ENCODE peak calls at places on chromosomes 16 and 17, in five cellular contexts. One of them, this sample, is unnamed.

GRCh38 chr16:89043636-89044393 is 49.8 kb upstream of the ACSF3 start:
- DNase-seq in glomerular endothelial cell: no peak
- DNase-seq in stimulated activated naive B cell treated with anti-CD40 and anti-IgM and Interleukin-4, amounts not matched to agents 10 μg/mL and 1 μg/mL and 100 μg/mL, for 72 hours: no peak
- DNase-seq in tibial nerve: no peak
- DNase-seq in stimulated activated CD8-positive, alpha-beta memory T cell treated with anti-CD3 and anti-CD28 coated beads, Interleukin-7, amount 100 ng/mL, for 1 hour: no peak
- DNase-seq in this sample: no peak

GRCh38 chr16:6777624-6778023 is 555.0 kb upstream of the RBFOX1 start:
- DNase-seq in stimulated activated CD8-positive, alpha-beta memory T cell treated with anti-CD3 and anti-CD28 coated beads, Interleukin-7, amount 100 ng/mL, for 1 hour: no peak
- DNase-seq in stimulated activated naive B cell treated with anti-CD40 and anti-IgM and Interleukin-4, amounts not matched to agents 10 μg/mL and 1 μg/mL and 100 μg/mL, for 72 hours: no peak
- DNase-seq in tibial nerve: no peak
- DNase-seq in glomerular endothelial cell: no peak
- DNase-seq in this sample: no peak

GRCh38 chr17:17351356-17351891 is 48.3 kb downstream of the NT5M start:
- DNase-seq in stimulated activated CD8-positive, alpha-beta memory T cell treated with anti-CD3 and anti-CD28 coated beads, Interleukin-7, amount 100 ng/mL, for 1 hour: no peak
- DNase-seq in stimulated activated naive B cell treated with anti-CD40 and anti-IgM and Interleukin-4, amounts not matched to agents 10 μg/mL and 1 μg/mL and 100 μg/mL, for 72 hours: no peak
- DNase-seq in glomerular endothelial cell: no peak
- DNase-seq in tibial nerve: no peak
- DNase-seq in this sample: no peak

GRCh38 chr16:1346422-1347285 is 5.0 kb downstream of the TSR3 start:
- DNase-seq in tibial nerve: no peak
- DNase-seq in stimulated activated CD8-positive, alpha-beta memory T cell treated with anti-CD3 and anti-CD28 coated beads, Interleukin-7, amount 100 ng/mL, for 1 hour: no peak
- DNase-seq in stimulated activated naive B cell treated with anti-CD40 and anti-IgM and Interleukin-4, amounts not matched to agents 10 μg/mL and 1 μg/mL and 100 μg/mL, for 72 hours: no peak
- DNase-seq in glomerular endothelial cell: no peak
- DNase-seq in this sample: no peak

GRCh38 chr16:83953796-83954576 is 946 bp downstream of the OSGIN1 start:
- DNase-seq in stimulated activated naive B cell treated with anti-CD40 and anti-IgM and Interleukin-4, amounts not matched to agents 10 μg/mL and 1 μg/mL and 100 μg/mL, for 72 hours: no peak
- DNase-seq in glomerular endothelial cell: no peak
- DNase-seq in tibial nerve: no peak
- DNase-seq in stimulated activated CD8-positive, alpha-beta memory T cell treated with anti-CD3 and anti-CD28 coated beads, Interleukin-7, amount 100 ng/mL, for 1 hour: no peak
- DNase-seq in this sample: no peak

GRCh38 chr17:45096141-45096540 is 35.0 kb downstream of the NMT1 start:
- DNase-seq in tibial nerve: no peak
- DNase-seq in glomerular endothelial cell: no peak
- DNase-seq in stimulated activated naive B cell treated with anti-CD40 and anti-IgM and Interleukin-4, amounts not matched to agents 10 μg/mL and 1 μg/mL and 100 μg/mL, for 72 hours: no peak
- DNase-seq in stimulated activated CD8-positive, alpha-beta memory T cell treated with anti-CD3 and anti-CD28 coated beads, Interleukin-7, amount 100 ng/mL, for 1 hour: no peak
- DNase-seq in this sample: no peak

GRCh38 chr17:5078106-5079028 is at the start of gene ZFP3:
- DNase-seq in tibial nerve: peak
- DNase-seq in stimulated activated naive B cell treated with anti-CD40 and anti-IgM and Interleukin-4, amounts not matched to agents 10 μg/mL and 1 μg/mL and 100 μg/mL, for 72 hours: peak
- DNase-seq in glomerular endothelial cell: peak
- DNase-seq in stimulated activated CD8-positive, alpha-beta memory T cell treated with anti-CD3 and anti-CD28 coated beads, Interleukin-7, amount 100 ng/mL, for 1 hour: peak
- DNase-seq in this sample: peak

GRCh38 chr17:15444805-15445204 is 22.6 kb downstream of the CDRT4 start:
- DNase-seq in stimulated activated CD8-positive, alpha-beta memory T cell treated with anti-CD3 and anti-CD28 coated beads, Interleukin-7, amount 100 ng/mL, for 1 hour: no peak
- DNase-seq in stimulated activated naive B cell treated with anti-CD40 and anti-IgM and Interleukin-4, amounts not matched to agents 10 μg/mL and 1 μg/mL and 100 μg/mL, for 72 hours: no peak
- DNase-seq in glomerular endothelial cell: peak
- DNase-seq in tibial nerve: no peak
- DNase-seq in this sample: no peak

GRCh38 chr16:2724816-2725348 is 4.9 kb upstream of the PRSS27 start:
- DNase-seq in glomerular endothelial cell: no peak
- DNase-seq in tibial nerve: no peak
- DNase-seq in stimulated activated naive B cell treated with anti-CD40 and anti-IgM and Interleukin-4, amounts not matched to agents 10 μg/mL and 1 μg/mL and 100 μg/mL, for 72 hours: no peak
- DNase-seq in stimulated activated CD8-positive, alpha-beta memory T cell treated with anti-CD3 and anti-CD28 coated beads, Interleukin-7, amount 100 ng/mL, for 1 hour: no peak
- DNase-seq in this sample: no peak

GRCh38 chr16:77169650-77170236 is 21.2 kb upstream of the MON1B start:
- DNase-seq in stimulated activated naive B cell treated with anti-CD40 and anti-IgM and Interleukin-4, amounts not matched to agents 10 μg/mL and 1 μg/mL and 100 μg/mL, for 72 hours: no peak
- DNase-seq in stimulated activated CD8-positive, alpha-beta memory T cell treated with anti-CD3 and anti-CD28 coated beads, Interleukin-7, amount 100 ng/mL, for 1 hour: no peak
- DNase-seq in glomerular endothelial cell: peak
- DNase-seq in tibial nerve: no peak
- DNase-seq in this sample: no peak

GRCh38 chr16:3654249-3654991 is at the start of gene DNASE1:
- DNase-seq in stimulated activated naive B cell treated with anti-CD40 and anti-IgM and Interleukin-4, amounts not matched to agents 10 μg/mL and 1 μg/mL and 100 μg/mL, for 72 hours: peak
- DNase-seq in stimulated activated CD8-positive, alpha-beta memory T cell treated with anti-CD3 and anti-CD28 coated beads, Interleukin-7, amount 100 ng/mL, for 1 hour: peak
- DNase-seq in glomerular endothelial cell: no peak
- DNase-seq in tibial nerve: no peak
- DNase-seq in this sample: no peak

GRCh38 chr17:72826602-72827001 is 265.9 kb downstream of the SLC39A11 start:
- DNase-seq in tibial nerve: no peak
- DNase-seq in glomerular endothelial cell: no peak
- DNase-seq in stimulated activated CD8-positive, alpha-beta memory T cell treated with anti-CD3 and anti-CD28 coated beads, Interleukin-7, amount 100 ng/mL, for 1 hour: no peak
- DNase-seq in stimulated activated naive B cell treated with anti-CD40 and anti-IgM and Interleukin-4, amounts not matched to agents 10 μg/mL and 1 μg/mL and 100 μg/mL, for 72 hours: no peak
- DNase-seq in this sample: no peak

GRCh38 chr17:80743181-80743771 is 198.6 kb downstream of the RPTOR start:
- DNase-seq in glomerular endothelial cell: no peak
- DNase-seq in tibial nerve: no peak
- DNase-seq in stimulated activated CD8-positive, alpha-beta memory T cell treated with anti-CD3 and anti-CD28 coated beads, Interleukin-7, amount 100 ng/mL, for 1 hour: peak
- DNase-seq in stimulated activated naive B cell treated with anti-CD40 and anti-IgM and Interleukin-4, amounts not matched to agents 10 μg/mL and 1 μg/mL and 100 μg/mL, for 72 hours: no peak
- DNase-seq in this sample: peak

GRCh38 chr16:85448557-85449194 is 164.4 kb upstream of the GSE1 start:
- DNase-seq in stimulated activated CD8-positive, alpha-beta memory T cell treated with anti-CD3 and anti-CD28 coated beads, Interleukin-7, amount 100 ng/mL, for 1 hour: peak
- DNase-seq in tibial nerve: no peak
- DNase-seq in glomerular endothelial cell: no peak
- DNase-seq in stimulated activated naive B cell treated with anti-CD40 and anti-IgM and Interleukin-4, amounts not matched to agents 10 μg/mL and 1 μg/mL and 100 μg/mL, for 72 hours: no peak
- DNase-seq in this sample: no peak

GRCh38 chr16:83802135-83802534 is 5.6 kb upstream of the HSBP1 start:
- DNase-seq in stimulated activated CD8-positive, alpha-beta memory T cell treated with anti-CD3 and anti-CD28 coated beads, Interleukin-7, amount 100 ng/mL, for 1 hour: no peak
- DNase-seq in stimulated activated naive B cell treated with anti-CD40 and anti-IgM and Interleukin-4, amounts not matched to agents 10 μg/mL and 1 μg/mL and 100 μg/mL, for 72 hours: no peak
- DNase-seq in tibial nerve: no peak
- DNase-seq in glomerular endothelial cell: peak
- DNase-seq in this sample: no peak

GRCh38 chr17:72671034-72671433 is 421.5 kb downstream of the SLC39A11 start:
- DNase-seq in tibial nerve: no peak
- DNase-seq in stimulated activated naive B cell treated with anti-CD40 and anti-IgM and Interleukin-4, amounts not matched to agents 10 μg/mL and 1 μg/mL and 100 μg/mL, for 72 hours: no peak
- DNase-seq in glomerular endothelial cell: no peak
- DNase-seq in stimulated activated CD8-positive, alpha-beta memory T cell treated with anti-CD3 and anti-CD28 coated beads, Interleukin-7, amount 100 ng/mL, for 1 hour: no peak
- DNase-seq in this sample: no peak

GRCh38 chr16:85172465-85173071 is 60.3 kb upstream of the CIBAR2 start:
- DNase-seq in stimulated activated CD8-positive, alpha-beta memory T cell treated with anti-CD3 and anti-CD28 coated beads, Interleukin-7, amount 100 ng/mL, for 1 hour: no peak
- DNase-seq in tibial nerve: no peak
- DNase-seq in glomerular endothelial cell: no peak
- DNase-seq in stimulated activated naive B cell treated with anti-CD40 and anti-IgM and Interleukin-4, amounts not matched to agents 10 μg/mL and 1 μg/mL and 100 μg/mL, for 72 hours: no peak
- DNase-seq in this sample: peak

GRCh38 chr16:70725912-70726828 is 40.3 kb upstream of the MTSS2 start:
- DNase-seq in stimulated activated CD8-positive, alpha-beta memory T cell treated with anti-CD3 and anti-CD28 coated beads, Interleukin-7, amount 100 ng/mL, for 1 hour: no peak
- DNase-seq in glomerular endothelial cell: no peak
- DNase-seq in tibial nerve: no peak
- DNase-seq in stimulated activated naive B cell treated with anti-CD40 and anti-IgM and Interleukin-4, amounts not matched to agents 10 μg/mL and 1 μg/mL and 100 μg/mL, for 72 hours: no peak
- DNase-seq in this sample: no peak

GRCh38 chr16:15855704-15856003 is 1.2 kb downstream of the MYH11 start:
- DNase-seq in glomerular endothelial cell: no peak
- DNase-seq in tibial nerve: no peak
- DNase-seq in stimulated activated naive B cell treated with anti-CD40 and anti-IgM and Interleukin-4, amounts not matched to agents 10 μg/mL and 1 μg/mL and 100 μg/mL, for 72 hours: no peak
- DNase-seq in stimulated activated CD8-positive, alpha-beta memory T cell treated with anti-CD3 and anti-CD28 coated beads, Interleukin-7, amount 100 ng/mL, for 1 hour: no peak
- DNase-seq in this sample: no peak

GRCh38 chr17:30922235-30922993 is 669 bp downstream of the ADAP2 start:
- DNase-seq in tibial nerve: no peak
- DNase-seq in stimulated activated naive B cell treated with anti-CD40 and anti-IgM and Interleukin-4, amounts not matched to agents 10 μg/mL and 1 μg/mL and 100 μg/mL, for 72 hours: peak
- DNase-seq in glomerular endothelial cell: no peak
- DNase-seq in stimulated activated CD8-positive, alpha-beta memory T cell treated with anti-CD3 and anti-CD28 coated beads, Interleukin-7, amount 100 ng/mL, for 1 hour: no peak
- DNase-seq in this sample: no peak

GRCh38 chr16:84563316-84563715 is 54.6 kb downstream of the COTL1 start:
- DNase-seq in stimulated activated CD8-positive, alpha-beta memory T cell treated with anti-CD3 and anti-CD28 coated beads, Interleukin-7, amount 100 ng/mL, for 1 hour: no peak
- DNase-seq in glomerular endothelial cell: no peak
- DNase-seq in stimulated activated naive B cell treated with anti-CD40 and anti-IgM and Interleukin-4, amounts not matched to agents 10 μg/mL and 1 μg/mL and 100 μg/mL, for 72 hours: no peak
- DNase-seq in tibial nerve: no peak
- DNase-seq in this sample: no peak